ENCODE peak calls at places on chromosomes 5 and 9, in nine cellular contexts. E is pancreas, Q is RWPE1, C is T-helper 22 cell, F is upper lobe of right lung, N is heart right ventricle, W is GM23248, Y is EH, R is PC-9. I is an unnamed sample.

GRCh38 chr5:154740483-154740882 is 14.7 kb upstream of the LARP1 start:
- DNase-seq in E (no peak), Q (no peak), C (no peak), F (no peak), N (peak), W (peak), Y (peak), R (no peak), I (peak)

GRCh38 chr5:111954516-111955337 is 197.7 kb upstream of the NREP start:
- DNase-seq in E (no peak), Q (no peak), C (no peak), F (no peak), N (no peak), W (peak), Y (peak), R (no peak), I (no peak)

GRCh38 chr5:5374034-5374715 is 48.3 kb upstream of the ICE1 start:
- DNase-seq in E (no peak), Q (no peak), C (no peak), F (no peak), N (peak), W (peak), Y (peak), R (no peak), I (peak)

GRCh38 chr5:375336-375920 is 53.9 kb downstream of the AHRR start:
- DNase-seq in E (no peak), Q (no peak), C (no peak), F (peak), N (peak), W (no peak), Y (no peak), R (no peak), I (no peak)

GRCh38 chr5:42943931-42944631 is 96.0 kb downstream of the ANXA2R start:
- DNase-seq in E (no peak), Q (no peak), C (no peak), F (no peak), N (peak), W (peak), Y (peak), R (peak), I (peak)

GRCh38 chr5:135591277-135591676 is 12.5 kb upstream of the CXCL14 start:
- DNase-seq in E (no peak), Q (peak), C (no peak), F (no peak), N (no peak), W (no peak), Y (no peak), R (no peak), I (no peak)

GRCh38 chr9:86115886-86116285 is 16.5 kb upstream of the GOLM1 start:
- DNase-seq in E (no peak), Q (no peak), C (no peak), F (no peak), N (no peak), W (no peak), Y (no peak), R (no peak), I (no peak)

GRCh38 chr9:23769307-23769935 is 56.6 kb downstream of the ELAVL2 start:
- DNase-seq in E (no peak), Q (peak), C (no peak), F (no peak), N (no peak), W (peak), Y (peak), R (no peak), I (no peak)

GRCh38 chr9:86636051-86636450 is 281.8 kb upstream of the TUT7 start:
- DNase-seq in E (no peak), Q (no peak), C (no peak), F (no peak), N (no peak), W (no peak), Y (no peak), R (no peak), I (no peak)

GRCh38 chr5:155260798-155261197 is 247.2 kb downstream of the KIF4B start:
- DNase-seq in E (no peak), Q (no peak), C (no peak), F (no peak), N (no peak), W (no peak), Y (no peak), R (no peak), I (no peak)

GRCh38 chr5:174817610-174818009 is 93.2 kb downstream of the MSX2 start:
- DNase-seq in E (no peak), Q (no peak), C (no peak), F (no peak), N (no peak), W (no peak), Y (no peak), R (no peak), I (no peak)

GRCh38 chr9:96009690-96010477 is 134.4 kb downstream of the ERCC6L2 start:
- DNase-seq in E (no peak), Q (no peak), C (no peak), F (no peak), N (no peak), W (no peak), Y (no peak), R (no peak), I (no peak)

GRCh38 chr5:62263401-62263800 is 42.6 kb upstream of the KIF2A start:
- DNase-seq in E (no peak), Q (no peak), C (no peak), F (no peak), N (no peak), W (no peak), Y (no peak), R (no peak), I (no peak)

GRCh38 chr5:130871346-130872086 is 293.5 kb downstream of the HINT1 start:
- DNase-seq in E (no peak), Q (peak), C (no peak), F (no peak), N (peak), W (peak), Y (peak), R (peak), I (peak)

GRCh38 chr5:57715296-57715695 is 232.7 kb upstream of the ACTBL2 start:
- DNase-seq in E (no peak), Q (no peak), C (no peak), F (no peak), N (no peak), W (peak), Y (peak), R (no peak), I (no peak)

GRCh38 chr5:168974081-168974480 is 326.9 kb downstream of the SLIT3 start:
- DNase-seq in E (no peak), Q (no peak), C (no peak), F (no peak), N (no peak), W (peak), Y (peak), R (no peak), I (peak)

GRCh38 chr5:148897842-148898241 is 71.4 kb downstream of the ADRB2 start:
- DNase-seq in E (no peak), Q (no peak), C (no peak), F (no peak), N (no peak), W (no peak), Y (peak), R (no peak), I (no peak)

GRCh38 chr5:171427318-171428167 is 8.1 kb downstream of the FGF18 start:
- DNase-seq in E (peak), Q (no peak), C (no peak), F (peak), N (peak), W (no peak), Y (no peak), R (no peak), I (no peak)

GRCh38 chr5:16791036-16791705 is 144.9 kb downstream of the MYO10 start:
- DNase-seq in E (no peak), Q (peak), C (no peak), F (no peak), N (peak), W (peak), Y (peak), R (peak), I (peak)

GRCh38 chr5:126864042-126864688 is 87.2 kb downstream of the LMNB1 start:
- DNase-seq in E (no peak), Q (no peak), C (no peak), F (no peak), N (no peak), W (no peak), Y (no peak), R (no peak), I (no peak)

GRCh38 chr5:1338518-1339070 is 6.3 kb downstream of the CLPTM1L start:
- DNase-seq in E (no peak), Q (no peak), C (no peak), F (no peak), N (no peak), W (no peak), Y (no peak), R (no peak), I (no peak)

GRCh38 chr5:79971156-79971555 is 19.9 kb downstream of the MTX3 start:
- DNase-seq in E (no peak), Q (peak), C (no peak), F (no peak), N (no peak), W (peak), Y (peak), R (no peak), I (peak)

GRCh38 chr9:79977510-79978197 is 405.9 kb downstream of the TLE4 start:
- DNase-seq in E (no peak), Q (no peak), C (no peak), F (no peak), N (no peak), W (no peak), Y (no peak), R (no peak), I (no peak)

GRCh38 chr9:137156567-137157375 is 13.1 kb downstream of the LRRC26 start:
- DNase-seq in E (no peak), Q (peak), C (peak), F (no peak), N (no peak), W (peak), Y (peak), R (no peak), I (peak)

GRCh38 chr5:150400327-150401075 is 12.2 kb downstream of the CD74 start:
- DNase-seq in E (no peak), Q (no peak), C (no peak), F (no peak), N (no peak), W (no peak), Y (no peak), R (no peak), I (no peak)

GRCh38 chr5:179008667-179009066 is 13.5 kb upstream of the GRM6 start:
- DNase-seq in E (no peak), Q (no peak), C (no peak), F (no peak), N (no peak), W (peak), Y (no peak), R (no peak), I (no peak)

GRCh38 chr5:59358497-59358896 is 535.0 kb downstream of the PDE4D start:
- DNase-seq in E (no peak), Q (no peak), C (no peak), F (no peak), N (peak), W (no peak), Y (no peak), R (no peak), I (no peak)

GRCh38 chr9:93261281-93261680 is 77.3 kb downstream of the WNK2 start:
- DNase-seq in E (no peak), Q (no peak), C (no peak), F (peak), N (no peak), W (no peak), Y (no peak), R (no peak), I (no peak)

GRCh38 chr5:60297658-60298057 is 402.3 kb downstream of the DEPDC1B start:
- DNase-seq in E (no peak), Q (no peak), C (no peak), F (no peak), N (no peak), W (no peak), Y (no peak), R (no peak), I (no peak)

GRCh38 chr9:120735415-120736126 is 21.3 kb upstream of the MEGF9 start:
- DNase-seq in E (no peak), Q (no peak), C (no peak), F (peak), N (no peak), W (peak), Y (no peak), R (peak), I (peak)

GRCh38 chr5:59188415-59189225 is 605.7 kb downstream of the RAB3C start:
- DNase-seq in E (peak), Q (peak), C (peak), F (peak), N (peak), W (peak), Y (peak), R (peak), I (peak)

GRCh38 chr5:84032404-84032803 is 311.7 kb upstream of the HAPLN1 start:
- DNase-seq in E (no peak), Q (no peak), C (no peak), F (no peak), N (no peak), W (peak), Y (peak), R (no peak), I (peak)

GRCh38 chr5:133559960-133560359 is 52.4 kb downstream of the FSTL4 start:
- DNase-seq in E (no peak), Q (no peak), C (no peak), F (no peak), N (no peak), W (no peak), Y (no peak), R (no peak), I (no peak)

GRCh38 chr5:41414598-41414997 is 95.8 kb downstream of the PLCXD3 start:
- DNase-seq in E (no peak), Q (peak), C (no peak), F (no peak), N (no peak), W (peak), Y (peak), R (peak), I (peak)

I was measured in GM03348.